ENCODE peak calls at places on chromosomes 6 and 20, in eight cellular contexts. One of them, this sample, is unnamed.
A peak's percentile ranks its signal among the peaks of the same experiment; 100 is the strongest.

GRCh38 chr6:157019115-157019628 is 242.0 kb downstream of the ARID1B start:
- DNase-seq in HS-5: no peak
- DNase-seq in fibroblast of mammary gland: peak; percentile 17
- DNase-seq in G401: peak; percentile 48
- DNase-seq in midbrain: no peak
- DNase-seq in colonic mucosa: no peak
- DNase-seq in A172: no peak
- DNase-seq in activated T-helper 2 cell treated with anti-CD3 and anti-CD28 coated beads, Interferon-gamma antibody, Interleukin-2, Interleukin-4, amounts not matched to agents 10 μg/mL and 5 μg/mL and 100 μg/mL, durations not matched to agents 14 hours and 24 hours and 36 hours: no peak
- DNase-seq in this sample: no peak

GRCh38 chr20:42996141-42996540 is 193.6 kb downstream of the PTPRT start:
- DNase-seq in HS-5: no peak
- DNase-seq in fibroblast of mammary gland: no peak
- DNase-seq in G401: no peak
- DNase-seq in midbrain: no peak
- DNase-seq in colonic mucosa: no peak
- DNase-seq in A172: no peak
- DNase-seq in activated T-helper 2 cell treated with anti-CD3 and anti-CD28 coated beads, Interferon-gamma antibody, Interleukin-2, Interleukin-4, amounts not matched to agents 10 μg/mL and 5 μg/mL and 100 μg/mL, durations not matched to agents 14 hours and 24 hours and 36 hours: no peak
- DNase-seq in this sample: no peak

GRCh38 chr6:137202078-137202477 is 17.1 kb downstream of the IFNGR1 start:
- DNase-seq in HS-5: no peak
- DNase-seq in fibroblast of mammary gland: no peak
- DNase-seq in G401: peak; percentile 38
- DNase-seq in midbrain: peak; percentile 71
- DNase-seq in colonic mucosa: no peak
- DNase-seq in A172: no peak
- DNase-seq in activated T-helper 2 cell treated with anti-CD3 and anti-CD28 coated beads, Interferon-gamma antibody, Interleukin-2, Interleukin-4, amounts not matched to agents 10 μg/mL and 5 μg/mL and 100 μg/mL, durations not matched to agents 14 hours and 24 hours and 36 hours: no peak
- DNase-seq in this sample: no peak

GRCh38 chr6:131602913-131603312 is 25.1 kb downstream of the MED23 start:
- DNase-seq in HS-5: peak; percentile 74
- DNase-seq in fibroblast of mammary gland: peak; percentile 92
- DNase-seq in G401: no peak
- DNase-seq in midbrain: no peak
- DNase-seq in colonic mucosa: no peak
- DNase-seq in A172: peak; percentile 63
- DNase-seq in activated T-helper 2 cell treated with anti-CD3 and anti-CD28 coated beads, Interferon-gamma antibody, Interleukin-2, Interleukin-4, amounts not matched to agents 10 μg/mL and 5 μg/mL and 100 μg/mL, durations not matched to agents 14 hours and 24 hours and 36 hours: no peak
- DNase-seq in this sample: no peak

GRCh38 chr20:50729925-50730764 is 1.2 kb upstream of the PARD6B start:
- DNase-seq in HS-5: peak; percentile 68
- DNase-seq in fibroblast of mammary gland: peak; percentile 14
- DNase-seq in G401: no peak
- DNase-seq in midbrain: no peak
- DNase-seq in colonic mucosa: peak; percentile 47
- DNase-seq in A172: no peak
- DNase-seq in activated T-helper 2 cell treated with anti-CD3 and anti-CD28 coated beads, Interferon-gamma antibody, Interleukin-2, Interleukin-4, amounts not matched to agents 10 μg/mL and 5 μg/mL and 100 μg/mL, durations not matched to agents 14 hours and 24 hours and 36 hours: no peak
- DNase-seq in this sample: no peak

GRCh38 chr6:43773050-43773956 is 3.3 kb downstream of the VEGFA start:
- DNase-seq in HS-5: no peak
- DNase-seq in fibroblast of mammary gland: peak; percentile 63
- DNase-seq in G401: peak; percentile 29
- DNase-seq in midbrain: no peak
- DNase-seq in colonic mucosa: peak; percentile 86
- DNase-seq in A172: peak; percentile 41
- DNase-seq in activated T-helper 2 cell treated with anti-CD3 and anti-CD28 coated beads, Interferon-gamma antibody, Interleukin-2, Interleukin-4, amounts not matched to agents 10 μg/mL and 5 μg/mL and 100 μg/mL, durations not matched to agents 14 hours and 24 hours and 36 hours: peak; percentile 46
- DNase-seq in this sample: peak; percentile 76

GRCh38 chr6:128186724-128187123 is 285.9 kb upstream of the THEMIS start:
- DNase-seq in HS-5: no peak
- DNase-seq in fibroblast of mammary gland: no peak
- DNase-seq in G401: no peak
- DNase-seq in midbrain: no peak
- DNase-seq in colonic mucosa: no peak
- DNase-seq in A172: no peak
- DNase-seq in activated T-helper 2 cell treated with anti-CD3 and anti-CD28 coated beads, Interferon-gamma antibody, Interleukin-2, Interleukin-4, amounts not matched to agents 10 μg/mL and 5 μg/mL and 100 μg/mL, durations not matched to agents 14 hours and 24 hours and 36 hours: no peak
- DNase-seq in this sample: no peak

GRCh38 chr6:111469543-111469942 is 13.5 kb downstream of the REV3L start:
- DNase-seq in HS-5: no peak
- DNase-seq in fibroblast of mammary gland: no peak
- DNase-seq in G401: no peak
- DNase-seq in midbrain: peak; percentile 46
- DNase-seq in colonic mucosa: no peak
- DNase-seq in A172: no peak
- DNase-seq in activated T-helper 2 cell treated with anti-CD3 and anti-CD28 coated beads, Interferon-gamma antibody, Interleukin-2, Interleukin-4, amounts not matched to agents 10 μg/mL and 5 μg/mL and 100 μg/mL, durations not matched to agents 14 hours and 24 hours and 36 hours: no peak
- DNase-seq in this sample: no peak

GRCh38 chr6:33781105-33781975 is 7.6 kb downstream of the LEMD2 start:
- DNase-seq in HS-5: peak; percentile 64
- DNase-seq in fibroblast of mammary gland: no peak
- DNase-seq in G401: peak; percentile 50
- DNase-seq in midbrain: no peak
- DNase-seq in colonic mucosa: no peak
- DNase-seq in A172: peak; percentile 94
- DNase-seq in activated T-helper 2 cell treated with anti-CD3 and anti-CD28 coated beads, Interferon-gamma antibody, Interleukin-2, Interleukin-4, amounts not matched to agents 10 μg/mL and 5 μg/mL and 100 μg/mL, durations not matched to agents 14 hours and 24 hours and 36 hours: no peak
- DNase-seq in this sample: no peak

GRCh38 chr6:109491207-109491938 is 8.4 kb upstream of the ZBTB24 start:
- DNase-seq in HS-5: no peak
- DNase-seq in fibroblast of mammary gland: peak; percentile 31
- DNase-seq in G401: no peak
- DNase-seq in midbrain: no peak
- DNase-seq in colonic mucosa: no peak
- DNase-seq in A172: peak; percentile 4
- DNase-seq in activated T-helper 2 cell treated with anti-CD3 and anti-CD28 coated beads, Interferon-gamma antibody, Interleukin-2, Interleukin-4, amounts not matched to agents 10 μg/mL and 5 μg/mL and 100 μg/mL, durations not matched to agents 14 hours and 24 hours and 36 hours: peak; percentile 57
- DNase-seq in this sample: no peak

GRCh38 chr6:163405412-163406309 is 8.9 kb upstream of the QKI start:
- DNase-seq in HS-5: no peak
- DNase-seq in fibroblast of mammary gland: peak; percentile 19
- DNase-seq in G401: no peak
- DNase-seq in midbrain: peak; percentile 87
- DNase-seq in colonic mucosa: peak; percentile 37
- DNase-seq in A172: no peak
- DNase-seq in activated T-helper 2 cell treated with anti-CD3 and anti-CD28 coated beads, Interferon-gamma antibody, Interleukin-2, Interleukin-4, amounts not matched to agents 10 μg/mL and 5 μg/mL and 100 μg/mL, durations not matched to agents 14 hours and 24 hours and 36 hours: no peak
- DNase-seq in this sample: peak; percentile 54

GRCh38 chr6:35401514-35401913 is 50.6 kb upstream of the FANCE start:
- DNase-seq in HS-5: no peak
- DNase-seq in fibroblast of mammary gland: no peak
- DNase-seq in G401: no peak
- DNase-seq in midbrain: no peak
- DNase-seq in colonic mucosa: no peak
- DNase-seq in A172: no peak
- DNase-seq in activated T-helper 2 cell treated with anti-CD3 and anti-CD28 coated beads, Interferon-gamma antibody, Interleukin-2, Interleukin-4, amounts not matched to agents 10 μg/mL and 5 μg/mL and 100 μg/mL, durations not matched to agents 14 hours and 24 hours and 36 hours: no peak
- DNase-seq in this sample: no peak

GRCh38 chr6:3211681-3212080 is 15.8 kb downstream of the TUBB2B start:
- DNase-seq in HS-5: no peak
- DNase-seq in fibroblast of mammary gland: no peak
- DNase-seq in G401: no peak
- DNase-seq in midbrain: peak; percentile 87
- DNase-seq in colonic mucosa: no peak
- DNase-seq in A172: peak; percentile 78
- DNase-seq in activated T-helper 2 cell treated with anti-CD3 and anti-CD28 coated beads, Interferon-gamma antibody, Interleukin-2, Interleukin-4, amounts not matched to agents 10 μg/mL and 5 μg/mL and 100 μg/mL, durations not matched to agents 14 hours and 24 hours and 36 hours: no peak
- DNase-seq in this sample: no peak

GRCh38 chr6:75204222-75204958 is 1.5 kb downstream of the COL12A1 start:
- DNase-seq in HS-5: peak; percentile 79
- DNase-seq in fibroblast of mammary gland: peak; percentile 96
- DNase-seq in G401: peak; percentile 44
- DNase-seq in midbrain: peak; percentile 51
- DNase-seq in colonic mucosa: peak; percentile 66
- DNase-seq in A172: peak; percentile 82
- DNase-seq in activated T-helper 2 cell treated with anti-CD3 and anti-CD28 coated beads, Interferon-gamma antibody, Interleukin-2, Interleukin-4, amounts not matched to agents 10 μg/mL and 5 μg/mL and 100 μg/mL, durations not matched to agents 14 hours and 24 hours and 36 hours: peak; percentile 21
- DNase-seq in this sample: peak; percentile 76

GRCh38 chr20:63369024-63369530 is 7.9 kb upstream of the CHRNA4 start:
- DNase-seq in HS-5: no peak
- DNase-seq in fibroblast of mammary gland: no peak
- DNase-seq in G401: no peak
- DNase-seq in midbrain: no peak
- DNase-seq in colonic mucosa: no peak
- DNase-seq in A172: no peak
- DNase-seq in activated T-helper 2 cell treated with anti-CD3 and anti-CD28 coated beads, Interferon-gamma antibody, Interleukin-2, Interleukin-4, amounts not matched to agents 10 μg/mL and 5 μg/mL and 100 μg/mL, durations not matched to agents 14 hours and 24 hours and 36 hours: no peak
- DNase-seq in this sample: no peak

GRCh38 chr6:73728548-73729205 is 32.7 kb downstream of the CD109 start:
- DNase-seq in HS-5: no peak
- DNase-seq in fibroblast of mammary gland: no peak
- DNase-seq in G401: no peak
- DNase-seq in midbrain: no peak
- DNase-seq in colonic mucosa: no peak
- DNase-seq in A172: no peak
- DNase-seq in activated T-helper 2 cell treated with anti-CD3 and anti-CD28 coated beads, Interferon-gamma antibody, Interleukin-2, Interleukin-4, amounts not matched to agents 10 μg/mL and 5 μg/mL and 100 μg/mL, durations not matched to agents 14 hours and 24 hours and 36 hours: no peak
- DNase-seq in this sample: no peak

GRCh38 chr20:44541957-44542356 is 20.1 kb upstream of the SERINC3 start:
- DNase-seq in HS-5: no peak
- DNase-seq in fibroblast of mammary gland: no peak
- DNase-seq in G401: no peak
- DNase-seq in midbrain: no peak
- DNase-seq in colonic mucosa: peak; percentile 2
- DNase-seq in A172: no peak
- DNase-seq in activated T-helper 2 cell treated with anti-CD3 and anti-CD28 coated beads, Interferon-gamma antibody, Interleukin-2, Interleukin-4, amounts not matched to agents 10 μg/mL and 5 μg/mL and 100 μg/mL, durations not matched to agents 14 hours and 24 hours and 36 hours: no peak
- DNase-seq in this sample: no peak

GRCh38 chr6:167479967-167480653 is 155.2 kb downstream of the TTLL2 start:
- DNase-seq in HS-5: no peak
- DNase-seq in fibroblast of mammary gland: no peak
- DNase-seq in G401: no peak
- DNase-seq in midbrain: no peak
- DNase-seq in colonic mucosa: no peak
- DNase-seq in A172: no peak
- DNase-seq in activated T-helper 2 cell treated with anti-CD3 and anti-CD28 coated beads, Interferon-gamma antibody, Interleukin-2, Interleukin-4, amounts not matched to agents 10 μg/mL and 5 μg/mL and 100 μg/mL, durations not matched to agents 14 hours and 24 hours and 36 hours: no peak
- DNase-seq in this sample: no peak

GRCh38 chr20:40659567-40659966 is 29.5 kb downstream of the MAFB start:
- DNase-seq in HS-5: no peak
- DNase-seq in fibroblast of mammary gland: no peak
- DNase-seq in G401: no peak
- DNase-seq in midbrain: no peak
- DNase-seq in colonic mucosa: no peak
- DNase-seq in A172: no peak
- DNase-seq in activated T-helper 2 cell treated with anti-CD3 and anti-CD28 coated beads, Interferon-gamma antibody, Interleukin-2, Interleukin-4, amounts not matched to agents 10 μg/mL and 5 μg/mL and 100 μg/mL, durations not matched to agents 14 hours and 24 hours and 36 hours: no peak
- DNase-seq in this sample: no peak

GRCh38 chr20:23003916-23004315 is 31.2 kb upstream of the SSTR4 start:
- DNase-seq in HS-5: no peak
- DNase-seq in fibroblast of mammary gland: no peak
- DNase-seq in G401: no peak
- DNase-seq in midbrain: no peak
- DNase-seq in colonic mucosa: no peak
- DNase-seq in A172: no peak
- DNase-seq in activated T-helper 2 cell treated with anti-CD3 and anti-CD28 coated beads, Interferon-gamma antibody, Interleukin-2, Interleukin-4, amounts not matched to agents 10 μg/mL and 5 μg/mL and 100 μg/mL, durations not matched to agents 14 hours and 24 hours and 36 hours: no peak
- DNase-seq in this sample: no peak

GRCh38 chr6:44201200-44201599 is 15.5 kb upstream of the MYMX start:
- DNase-seq in HS-5: no peak
- DNase-seq in fibroblast of mammary gland: no peak
- DNase-seq in G401: no peak
- DNase-seq in midbrain: no peak
- DNase-seq in colonic mucosa: peak; percentile 82
- DNase-seq in A172: no peak
- DNase-seq in activated T-helper 2 cell treated with anti-CD3 and anti-CD28 coated beads, Interferon-gamma antibody, Interleukin-2, Interleukin-4, amounts not matched to agents 10 μg/mL and 5 μg/mL and 100 μg/mL, durations not matched to agents 14 hours and 24 hours and 36 hours: no peak
- DNase-seq in this sample: peak; percentile 25

GRCh38 chr20:47272893-47273590 is 83.5 kb downstream of the ZMYND8 start:
- DNase-seq in HS-5: peak; percentile 98
- DNase-seq in fibroblast of mammary gland: peak; percentile 79
- DNase-seq in G401: peak; percentile 84
- DNase-seq in midbrain: peak; percentile 68
- DNase-seq in colonic mucosa: peak; percentile 66
- DNase-seq in A172: peak; percentile 77
- DNase-seq in activated T-helper 2 cell treated with anti-CD3 and anti-CD28 coated beads, Interferon-gamma antibody, Interleukin-2, Interleukin-4, amounts not matched to agents 10 μg/mL and 5 μg/mL and 100 μg/mL, durations not matched to agents 14 hours and 24 hours and 36 hours: peak; percentile 33
- DNase-seq in this sample: peak; percentile 44

GRCh38 chr6:13924949-13925881 is at the start of gene RNF182:
- DNase-seq in HS-5: no peak
- DNase-seq in fibroblast of mammary gland: no peak
- DNase-seq in G401: peak; percentile 64
- DNase-seq in midbrain: no peak
- DNase-seq in colonic mucosa: peak; percentile 27
- DNase-seq in A172: no peak
- DNase-seq in activated T-helper 2 cell treated with anti-CD3 and anti-CD28 coated beads, Interferon-gamma antibody, Interleukin-2, Interleukin-4, amounts not matched to agents 10 μg/mL and 5 μg/mL and 100 μg/mL, durations not matched to agents 14 hours and 24 hours and 36 hours: no peak
- DNase-seq in this sample: no peak

This sample was measured in pancreas.